ENCODE peak calls at places on chromosomes 13 and 19, in seven cellular contexts. A is astrocyte of the spinal cord; F is thoracic aorta; N is mesendoderm; S is naive thymus-derived CD4-positive, alpha-beta T cell; T is AG04450; V is ascending aorta. B is an unnamed sample.

GRCh38 chr19:5170329-5170745 is 170.3 kb downstream of the PTPRS start:
- DNase-seq in S (peak; percentile 16), T (no peak), N (peak; percentile 35), F (no peak), V (no peak), A (no peak), B (no peak)

GRCh38 chr13:28283600-28283999 is 145.3 kb downstream of the PAN3 start:
- DNase-seq in T (no peak), V (no peak), A (no peak), N (no peak), F (no peak), S (no peak), B (no peak)

GRCh38 chr19:18487576-18488402 is 34.1 kb downstream of the ELL start:
- DNase-seq in A (no peak), N (no peak), T (no peak), F (no peak), V (no peak), S (no peak), B (no peak)

GRCh38 chr13:32964987-32965386 is 51.2 kb upstream of the KL start:
- DNase-seq in F (no peak), A (no peak), V (no peak), T (no peak), S (no peak), N (no peak), B (no peak)

GRCh38 chr13:28047784-28048388 is 52.5 kb downstream of the FLT3 start:
- DNase-seq in T (no peak), A (peak; percentile 13), F (no peak), N (no peak), S (no peak), V (no peak), B (peak; percentile 44)

GRCh38 chr19:41479757-41480191 is 36.8 kb downstream of the ERICH4 start:
- DNase-seq in S (no peak), N (no peak), F (no peak), A (no peak), V (no peak), T (no peak), B (no peak)

GRCh38 chr13:95254341-95254740 is 46.9 kb downstream of the ABCC4 start:
- DNase-seq in S (no peak), N (peak; percentile 19), A (no peak), V (no peak), F (no peak), T (no peak), B (no peak)

GRCh38 chr19:10769533-10770491 is 51.9 kb downstream of the DNM2 start:
- DNase-seq in S (peak; percentile 38), N (peak; percentile 54), F (no peak), T (no peak), V (peak; percentile 73), A (no peak), B (no peak)

GRCh38 chr13:71808708-71809107 is 58.3 kb downstream of the DACH1 start:
- DNase-seq in A (no peak), T (no peak), F (no peak), S (no peak), N (no peak), V (no peak), B (no peak)

GRCh38 chr19:38826856-38827551 is 4.6 kb downstream of the ECH1 start:
- DNase-seq in A (no peak), T (no peak), F (no peak), V (no peak), S (no peak), N (no peak), B (no peak)

GRCh38 chr13:45325806-45326205 is 15.2 kb downstream of the TPT1 start:
- DNase-seq in S (no peak), A (peak; percentile 84), N (no peak), T (peak; percentile 79), V (peak; percentile 88), F (peak; percentile 45), B (peak; percentile 75)

GRCh38 chr13:101258071-101258470 is 158.2 kb downstream of the NALCN start:
- DNase-seq in N (peak; percentile 86), V (no peak), F (no peak), A (peak; percentile 95), T (no peak), S (no peak), B (peak; percentile 41)

GRCh38 chr19:20028611-20029010 is 10.7 kb downstream of the ZNF682 start:
- DNase-seq in T (no peak), S (no peak), F (no peak), V (no peak), N (no peak), A (no peak), B (no peak)

GRCh38 chr13:24071423-24072075 is 89.0 kb upstream of the SPATA13 start:
- DNase-seq in A (peak; percentile 26), S (no peak), N (no peak), T (no peak), F (no peak), V (no peak), B (no peak)

GRCh38 chr19:57473646-57474045 is 3.7 kb downstream of the ZNF772 start:
- DNase-seq in V (no peak), T (no peak), N (peak; percentile 50), A (peak; percentile 4), S (no peak), F (no peak), B (no peak)

GRCh38 chr13:52162279-52163101 is 3.1 kb upstream of the NEK3 start:
- DNase-seq in V (no peak), F (no peak), T (no peak), A (peak; percentile 79), N (peak; percentile 4), S (no peak), B (no peak)

GRCh38 chr19:47740866-47741519 is 4.4 kb upstream of the NOP53 start:
- DNase-seq in S (no peak), A (no peak), N (no peak), V (no peak), F (no peak), T (no peak), B (no peak)

GRCh38 chr13:23678768-23679167 is 108.6 kb downstream of the TNFRSF19 start:
- DNase-seq in F (no peak), V (no peak), N (no peak), S (no peak), T (no peak), A (no peak), B (no peak)

GRCh38 chr13:97226788-97227627 is 4.9 kb downstream of the MBNL2 start:
- DNase-seq in A (no peak), V (no peak), F (no peak), S (peak; percentile 40), T (no peak), N (peak; percentile 95), B (no peak)
- H3K4me3 ChIP-seq in A (no peak overlapping the region), V (peak overlapping the region; percentile 2), F (peak overlapping the region; percentile 78), S (peak overlapping the region; percentile 80), T (peak overlapping the region; percentile 33), N (no peak overlapping the region), B (no peak overlapping the region)

GRCh38 chr19:8557637-8558238 is 19.5 kb downstream of the MYO1F start:
- DNase-seq in V (no peak), F (no peak), N (no peak), A (no peak), S (no peak), T (no peak), B (no peak)

GRCh38 chr19:8558325-8558724 is 18.9 kb downstream of the MYO1F start:
- DNase-seq in F (no peak), T (no peak), A (no peak), S (no peak), N (no peak), V (no peak), B (no peak)

GRCh38 chr19:8550070-8550469 is 27.2 kb downstream of the MYO1F start:
- DNase-seq in F (no peak), V (no peak), S (no peak), T (no peak), A (no peak), N (no peak), B (no peak)

DNA sequence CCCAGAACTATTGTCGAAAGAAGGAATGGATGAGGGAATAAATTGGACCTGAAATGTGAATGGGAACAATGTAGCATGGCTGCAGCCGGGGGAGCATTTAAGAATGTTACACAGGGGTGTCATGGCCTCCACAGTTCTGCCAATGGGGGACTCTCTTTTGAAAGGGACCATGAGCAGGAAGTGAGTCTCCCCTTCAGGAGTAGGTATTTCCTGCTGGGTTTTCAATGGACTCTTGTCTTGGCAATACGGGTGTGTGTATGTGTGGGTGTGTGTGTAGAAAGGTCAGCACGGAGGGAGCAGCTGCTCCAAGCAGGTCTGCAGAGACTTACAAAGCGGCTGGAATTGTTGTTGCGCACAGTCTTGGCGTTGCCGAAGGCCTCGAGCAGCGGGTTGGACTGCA is 24.4 kb downstream of the MYO1F start:
- DNase-seq in F (no peak), V (no peak), A (peak; percentile 16), T (no peak), N (peak; percentile 84), S (no peak), B (no peak)
- H3K4me3 ChIP-seq in F (no peak overlapping the region), V (no peak overlapping the region), A (no peak overlapping the region), T (no peak overlapping the region), N (no peak overlapping the region), S (no peak overlapping the region), B (no peak overlapping the region)

DNA sequence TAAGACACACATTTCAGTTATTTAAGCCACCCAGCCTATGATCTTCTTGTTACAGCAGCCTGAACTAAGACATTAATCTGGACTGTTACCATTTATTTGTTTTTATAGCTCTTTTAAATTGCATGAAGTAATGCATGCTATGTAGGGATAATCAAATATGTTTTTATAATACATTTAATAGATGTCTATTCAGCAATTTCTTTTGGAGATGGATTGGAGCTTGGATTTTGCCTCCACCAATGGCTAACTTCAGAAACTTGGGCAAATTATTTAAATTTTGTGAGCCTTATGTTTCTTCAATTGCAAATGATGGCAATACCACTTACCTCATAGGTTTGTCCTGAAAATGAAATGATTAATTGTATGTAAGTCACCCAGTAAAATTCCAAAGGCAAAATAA is 288.7 kb downstream of the GPC6 start:
- DNase-seq in A (no peak), T (no peak), S (no peak), V (no peak), N (no peak), F (no peak), B (no peak)
- H3K4me3 ChIP-seq in A (no peak overlapping the region), T (no peak overlapping the region), S (no peak overlapping the region), V (no peak overlapping the region), N (no peak overlapping the region), F (no peak overlapping the region), B (no peak overlapping the region)

GRCh38 chr13:42992585-42993122 is 613 bp upstream of the EPSTI1 start:
- DNase-seq in A (no peak), T (no peak), N (no peak), V (no peak), F (no peak), S (peak; percentile 68), B (no peak)

GRCh38 chr13:42997381-42997780 is 5.3 kb upstream of the EPSTI1 start:
- DNase-seq in A (peak; percentile 28), N (no peak), F (no peak), V (no peak), S (no peak), T (no peak), B (no peak)

GRCh38 chr13:42999491-42999890 is 7.5 kb upstream of the EPSTI1 start:
- DNase-seq in F (no peak), A (no peak), N (no peak), S (no peak), T (no peak), V (no peak), B (no peak)

GRCh38 chr13:42994878-42995277 is 2.8 kb upstream of the EPSTI1 start:
- DNase-seq in N (no peak), S (no peak), V (no peak), T (no peak), A (no peak), F (no peak), B (no peak)

DNA sequence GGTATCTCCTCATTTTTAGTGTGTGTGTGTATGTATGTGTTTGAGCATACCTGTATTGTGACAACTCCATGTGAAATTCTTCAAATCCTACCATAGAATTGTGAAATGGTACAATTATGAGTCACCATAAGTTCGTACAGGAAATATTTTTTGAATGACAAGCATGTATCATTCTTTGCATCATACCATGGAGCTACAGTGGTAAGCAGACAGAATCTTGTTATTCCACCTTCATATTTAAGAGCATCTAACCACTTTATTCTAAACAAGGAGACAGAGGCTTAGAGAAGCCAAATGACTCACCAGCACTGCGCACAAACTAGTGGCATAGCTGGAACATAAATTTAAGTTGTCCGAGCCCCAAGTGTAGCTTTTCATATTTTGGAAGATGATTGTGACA is 4.5 kb upstream of the EPSTI1 start:
- DNase-seq in N (no peak), A (peak; percentile 84), T (peak; percentile 81), F (no peak), S (no peak), V (no peak), B (peak; percentile 50)
- H3K4me3 ChIP-seq in N (no peak overlapping the region), A (no peak overlapping the region), T (no peak overlapping the region), F (no peak overlapping the region), S (no peak overlapping the region), V (no peak overlapping the region), B (no peak overlapping the region)